ENCODE peak calls at places on chromosomes 12 and 14, in nine cellular contexts. M is kidney glomerular epithelial cell; V is HTR-8/SVneo; S is stimulated activated naive B cell treated with anti-CD40 and anti-IgM and Interleukin-4, amounts not matched to agents 10 μg/mL and 1 μg/mL and 100 μg/mL, for 72 hours; R is effector memory CD4-positive, alpha-beta T cell; G is small intestine; E is PC-3; H is NCI-H460; B is anterior cingulate cortex. X is an unnamed sample.

GRCh38 chr12:123035841-123036240 is 55.4 kb downstream of the ARL6IP4 start:
- DNase-seq in G (no peak), M (no peak), S (no peak), V (no peak), E (no peak), B (no peak), H (no peak), R (no peak), X (no peak)

GRCh38 chr12:121282072-121282742 is 14.3 kb downstream of the CAMKK2 start:
- DNase-seq in H (no peak), E (no peak), M (no peak), R (no peak), V (no peak), S (no peak), B (no peak), G (no peak), X (no peak)

GRCh38 chr12:76236640-76237039 is 111.6 kb downstream of the BBS10 start:
- DNase-seq in V (no peak), E (peak; percentile 97), S (no peak), H (no peak), R (no peak), B (no peak), G (no peak), M (peak; percentile 70), X (peak; percentile 33)

GRCh38 chr14:95123895-95124579 is 33.3 kb downstream of the DICER1 start:
- DNase-seq in R (no peak), S (no peak), G (no peak), V (no peak), M (no peak), E (no peak), H (no peak), B (no peak), X (no peak)

GRCh38 chr12:127284021-127284420 is 982.9 kb upstream of the TMEM132C start:
- DNase-seq in V (no peak), G (no peak), R (no peak), B (no peak), H (no peak), M (no peak), S (no peak), E (no peak), X (peak; percentile 79)

GRCh38 chr14:105355850-105356604 is 41.5 kb downstream of the PACS2 start:
- DNase-seq in R (no peak), S (no peak), H (no peak), V (no peak), E (no peak), G (no peak), M (no peak), B (no peak), X (no peak)

GRCh38 chr12:122843472-122843871 is 8.2 kb downstream of the HIP1R start:
- DNase-seq in B (no peak), S (no peak), M (no peak), R (no peak), E (no peak), V (no peak), G (no peak), H (no peak), X (no peak)

GRCh38 chr14:26856832-26857508 is 259.1 kb upstream of the NOVA1 start:
- DNase-seq in R (no peak), V (no peak), G (no peak), M (no peak), H (no peak), E (no peak), S (no peak), B (no peak), X (no peak)

GRCh38 chr12:73599268-73599667 is 938.4 kb upstream of the ATXN7L3B start:
- DNase-seq in R (no peak), S (no peak), H (no peak), V (no peak), G (no peak), E (no peak), B (no peak), M (no peak), X (no peak)

GRCh38 chr12:40325349-40325960 is 100.7 kb downstream of the LRRK2 start:
- DNase-seq in S (peak; percentile 1), B (no peak), E (peak; percentile 58), V (peak; percentile 0), G (peak; percentile 4), M (peak; percentile 25), H (peak; percentile 83), R (no peak), X (peak; percentile 34)

GRCh38 chr12:102197789-102198188 is at the start of gene PMCH:
- DNase-seq in E (peak; percentile 40), S (no peak), V (no peak), M (peak; percentile 65), G (no peak), R (no peak), H (no peak), B (no peak), X (peak; percentile 42)

GRCh38 chr12:11725616-11726015 is 76.1 kb downstream of the ETV6 start:
- DNase-seq in B (no peak), R (no peak), G (no peak), M (no peak), E (no peak), S (no peak), H (no peak), V (no peak), X (no peak)

GRCh38 chr12:14936224-14936861 is 2.0 kb downstream of the ERP27 start:
- DNase-seq in V (no peak), M (no peak), E (no peak), B (no peak), R (no peak), S (no peak), G (no peak), H (no peak), X (no peak)

GRCh38 chr12:6607751-6608591 is 792 bp upstream of the CHD4 start:
- DNase-seq in V (peak; percentile 89), E (peak; percentile 78), R (peak; percentile 62), H (peak; percentile 31), M (peak; percentile 67), G (peak; percentile 68), S (peak; percentile 65), B (no peak), X (peak; percentile 55)

GRCh38 chr12:54294152-54294913 is 6.5 kb downstream of the NFE2 start:
- DNase-seq in S (peak; percentile 31), M (no peak), E (peak; percentile 49), V (peak; percentile 59), R (no peak), G (peak; percentile 80), H (peak; percentile 35), B (peak; percentile 48), X (peak; percentile 49)